ENCODE peak calls at places on chromosome 10, in eight cellular contexts. H, F, N, O, U, Y, R and W are unnamed samples.

GRCh38 chr10:125983161-125983560 is 86.8 kb downstream of the FANK1 start:
- DNase-seq in H (no peak), F (no peak), N (no peak), O (peak), U (no peak), Y (no peak), R (no peak), W (no peak)

GRCh38 chr10:69180525-69181204 is 631 bp downstream of the SUPV3L1 start:
- DNase-seq in H (no peak), F (peak), N (peak), O (no peak), U (no peak), Y (peak), R (peak), W (no peak)

GRCh38 chr10:24091294-24091693 is 117.6 kb upstream of the KIAA1217 start:
- DNase-seq in H (no peak), F (no peak), N (no peak), O (no peak), U (no peak), Y (no peak), R (no peak), W (no peak)

GRCh38 chr10:95792874-95793285 is 36.9 kb downstream of the ENTPD1 start:
- DNase-seq in H (no peak), F (no peak), N (no peak), O (no peak), U (peak), Y (no peak), R (no peak), W (no peak)

GRCh38 chr10:70053212-70053895 is 708 bp downstream of the MACROH2A2 start:
- DNase-seq in H (no peak), F (peak), N (no peak), O (no peak), U (no peak), Y (no peak), R (no peak), W (no peak)

GRCh38 chr10:114404171-114405010 is at the start of gene AFAP1L2:
- DNase-seq in H (peak), F (no peak), N (no peak), O (no peak), U (no peak), Y (peak), R (peak), W (no peak)

GRCh38 chr10:70779685-70780369 is 5.3 kb downstream of the TBATA start:
- DNase-seq in H (no peak), F (no peak), N (no peak), O (no peak), U (no peak), Y (no peak), R (no peak), W (no peak)

GRCh38 chr10:32958085-32958991 is at the start of gene ITGB1:
- DNase-seq in H (peak), F (peak), N (peak), O (no peak), U (peak), Y (peak), R (peak), W (peak)

GRCh38 chr10:112687647-112688046 is 240.6 kb downstream of the VTI1A start:
- DNase-seq in H (no peak), F (no peak), N (no peak), O (no peak), U (no peak), Y (no peak), R (no peak), W (no peak)

GRCh38 chr10:86265236-86265876 is 101.2 kb downstream of the GRID1 start:
- DNase-seq in H (no peak), F (no peak), N (no peak), O (no peak), U (no peak), Y (no peak), R (no peak), W (peak)